ENCODE peak calls at places on chromosomes 5 and 9, in six cellular contexts. O is aorta, J is neuronal stem cell, N is foreskin fibroblast, M is heart right ventricle, R is ovary. U is an unnamed sample.
A peak's percentile ranks its signal among the peaks of the same experiment; 100 is the strongest.

GRCh38 chr9:132681561-132681960 is 11.3 kb downstream of the GTF3C4 start:
- DNase-seq in O (no peak), J (no peak), N (no peak), M (no peak), R (no peak), U (no peak)

GRCh38 chr9:134534661-134535080 is 106.9 kb upstream of the COL5A1 start:
- DNase-seq in O (no peak), J (no peak), N (no peak), M (no peak), R (no peak), U (no peak)

GRCh38 chr9:99192786-99193465 is 28.8 kb downstream of the ALG2 start:
- DNase-seq in O (no peak), J (no peak), N (peak; percentile 16), M (no peak), R (no peak), U (no peak)

GRCh38 chr9:136958473-136958872 is 6.4 kb downstream of the LCN12 start:
- DNase-seq in O (no peak), J (no peak), N (no peak), M (no peak), R (no peak), U (no peak)

GRCh38 chr5:59054963-59055528 is 472.2 kb downstream of the RAB3C start:
- DNase-seq in O (no peak), J (no peak), N (no peak), M (no peak), R (no peak), U (no peak)

GRCh38 chr5:110013042-110013441 is 323.3 kb downstream of the MAN2A1 start:
- DNase-seq in O (no peak), J (no peak), N (no peak), M (no peak), R (no peak), U (no peak)

GRCh38 chr5:133817456-133817855 is 151.0 kb downstream of the C5orf15 start:
- DNase-seq in O (no peak), J (no peak), N (no peak), M (no peak), R (peak; percentile 25), U (no peak)

GRCh38 chr5:91690921-91691320 is 307.8 kb upstream of the ARRDC3 start:
- DNase-seq in O (no peak), J (no peak), N (no peak), M (no peak), R (no peak), U (no peak)

GRCh38 chr9:27094640-27095039 is 14.4 kb upstream of the TEK start:
- DNase-seq in O (no peak), J (no peak), N (peak; percentile 22), M (no peak), R (no peak), U (no peak)

GRCh38 chr5:163705983-163706771 is 200.8 kb downstream of the MAT2B start:
- DNase-seq in O (no peak), J (no peak), N (peak; percentile 26), M (no peak), R (no peak), U (no peak)

GRCh38 chr9:125525846-125526619 is 181.0 kb downstream of the MAPKAP1 start:
- DNase-seq in O (no peak), J (no peak), N (peak; percentile 77), M (peak; percentile 69), R (no peak), U (no peak)

GRCh38 chr9:69637801-69638200 is 34.4 kb downstream of the APBA1 start:
- DNase-seq in O (no peak), J (no peak), N (peak; percentile 53), M (no peak), R (no peak), U (no peak)

GRCh38 chr5:78004559-78004958 is 228.4 kb upstream of the TBCA start:
- DNase-seq in O (no peak), J (no peak), N (no peak), M (no peak), R (no peak), U (no peak)

GRCh38 chr9:111928342-111928720 is 31.7 kb downstream of the UGCG start:
- DNase-seq in O (no peak), J (no peak), N (no peak), M (no peak), R (no peak), U (no peak)